ENCODE peak calls at places on chromosomes 11 and 22, in ten cellular contexts. T is stimulated activated CD4-positive, alpha-beta T cell treated with anti-CD3 and anti-CD28 coated beads, Interleukin-12 subunit alpha, Interleukin-12 subunit beta, amount 100 ng/mL, for 24 hours; O is PC-3; G is A549; P is mucosa of descending colon; N is ACHN; H is left ventricle myocardium inferior; E is SK-N-DZ; Z is bronchial epithelial cell; R is CD4-positive, alpha-beta T cell. L is an unnamed sample.
A peak's percentile ranks its signal among the peaks of the same experiment; 100 is the strongest.

GRCh38 chr11:74559934-74560309 is 32.5 kb upstream of the POLD3 start:
- DNase-seq in Z (no peak), P (no peak), E (no peak), H (no peak), R (no peak), O (peak; percentile 38), G (peak; percentile 22), T (no peak), N (no peak), L (no peak)

GRCh38 chr11:135075740-135076139 is 663.7 kb upstream of the B3GAT1 start:
- DNase-seq in H (peak; percentile 76), R (peak; percentile 57), P (peak; percentile 60), E (peak; percentile 5), Z (peak; percentile 9), O (peak; percentile 67), T (peak; percentile 21), N (peak; percentile 39), G (no peak), L (no peak)

GRCh38 chr22:44366372-44367310 is 53.9 kb upstream of the SHISAL1 start:
- DNase-seq in E (no peak), P (no peak), G (no peak), N (no peak), T (no peak), R (no peak), O (no peak), Z (no peak), H (no peak), L (no peak)

GRCh38 chr22:28244760-28245159 is 325.7 kb upstream of the PITPNB start:
- DNase-seq in G (no peak), P (no peak), N (peak; percentile 12), Z (no peak), O (no peak), E (no peak), H (no peak), T (no peak), R (no peak), L (no peak)

GRCh38 chr11:35390737-35391682 is 28.3 kb downstream of the SLC1A2 start:
- DNase-seq in N (no peak), O (peak; percentile 92), R (no peak), P (peak; percentile 51), G (peak; percentile 37), T (no peak), E (no peak), H (no peak), Z (peak; percentile 92), L (peak; percentile 69)

GRCh38 chr11:68903288-68903630 is 373 bp downstream of the MRPL21 start:
- DNase-seq in O (no peak), N (no peak), H (no peak), T (no peak), E (no peak), Z (no peak), G (no peak), P (no peak), R (no peak), L (peak; percentile 5)

GRCh38 chr11:12248330-12248729 is 129.0 kb upstream of the PARVA start:
- DNase-seq in Z (peak; percentile 74), O (peak; percentile 96), H (peak; percentile 80), T (no peak), P (peak; percentile 93), G (no peak), E (no peak), N (no peak), R (no peak), L (no peak)

GRCh38 chr11:68269414-68270081 is 2.2 kb downstream of the C11orf24 start:
- DNase-seq in T (no peak), G (no peak), O (peak; percentile 43), Z (no peak), N (no peak), H (no peak), E (no peak), R (no peak), P (no peak), L (no peak)

GRCh38 chr22:47260551-47260950 is 498.1 kb downstream of the TBC1D22A start:
- DNase-seq in H (no peak), P (no peak), N (no peak), Z (no peak), G (no peak), E (no peak), R (no peak), T (no peak), O (no peak), L (no peak)

GRCh38 chr11:123457187-123457770 is 27.2 kb downstream of the GRAMD1B start:
- DNase-seq in Z (no peak), E (no peak), O (no peak), P (peak; percentile 29), H (no peak), T (no peak), N (no peak), G (no peak), R (no peak), L (no peak)

GRCh38 chr11:78168539-78169477 is 19.6 kb downstream of the KCTD21 start:
- DNase-seq in E (peak; percentile 71), H (peak; percentile 87), T (no peak), O (no peak), R (no peak), G (no peak), Z (no peak), P (peak; percentile 38), N (no peak), L (no peak)

GRCh38 chr11:127106142-127106541 is 105.6 kb upstream of the KIRREL3 start:
- DNase-seq in Z (no peak), R (no peak), P (no peak), G (no peak), E (peak; percentile 37), N (no peak), H (no peak), O (no peak), T (no peak), L (no peak)

GRCh38 chr11:27761356-27761755 is 61.1 kb upstream of the BDNF start:
- DNase-seq in G (no peak), P (no peak), Z (no peak), E (no peak), R (no peak), O (no peak), N (no peak), T (no peak), H (no peak), L (no peak)

GRCh38 chr11:106281455-106282173 is 204.2 kb downstream of the AASDHPPT start:
- DNase-seq in E (no peak), R (no peak), Z (peak; percentile 99), T (no peak), O (peak; percentile 98), P (no peak), G (peak; percentile 1), N (peak; percentile 70), H (no peak), L (peak; percentile 63)

GRCh38 chr22:41517172-41518047 is 26.9 kb downstream of the POLR3H start:
- DNase-seq in T (no peak), R (no peak), N (peak; percentile 53), Z (peak; percentile 74), O (peak; percentile 70), G (peak; percentile 63), P (peak; percentile 87), E (peak; percentile 52), H (peak; percentile 61), L (no peak)

GRCh38 chr11:2393111-2393868 is 7.3 kb upstream of the TSSC4 start:
- DNase-seq in P (no peak), N (no peak), T (no peak), H (no peak), R (no peak), E (no peak), Z (no peak), G (no peak), O (no peak), L (no peak)

GRCh38 chr22:23220485-23221350 is 40.4 kb downstream of the BCR start:
- DNase-seq in G (no peak), T (no peak), O (no peak), E (no peak), R (no peak), P (peak; percentile 46), N (no peak), H (peak; percentile 15), Z (peak; percentile 71), L (no peak)

GRCh38 chr11:105244157-105244820 is 104.7 kb upstream of the CARD18 start:
- DNase-seq in Z (peak; percentile 93), P (peak; percentile 12), T (no peak), R (no peak), O (peak; percentile 92), H (no peak), N (peak; percentile 88), G (peak; percentile 6), E (no peak), L (peak; percentile 88)

GRCh38 chr22:43967069-43967468 is 11.8 kb downstream of the SAMM50 start:
- DNase-seq in O (no peak), E (no peak), R (no peak), N (no peak), Z (no peak), H (no peak), G (no peak), P (no peak), T (no peak), L (no peak)

GRCh38 chr22:29727248-29727551 is 7.4 kb downstream of the CABP7 start:
- DNase-seq in G (peak; percentile 51), Z (no peak), P (peak; percentile 46), E (peak; percentile 66), N (no peak), H (peak; percentile 37), O (no peak), R (no peak), T (no peak), L (no peak)

GRCh38 chr11:119482561-119483001 is 59.6 kb upstream of the THY1 start:
- DNase-seq in G (no peak), E (no peak), Z (no peak), H (no peak), O (no peak), P (no peak), R (no peak), N (no peak), T (no peak), L (no peak)

GRCh38 chr22:45429424-45429823 is 15.9 kb downstream of the RIBC2 start:
- DNase-seq in Z (no peak), G (no peak), P (no peak), T (no peak), H (no peak), O (no peak), R (no peak), N (no peak), E (no peak), L (no peak)

GRCh38 chr11:44418438-44418795 is 108.5 kb upstream of the ALX4 start:
- DNase-seq in P (no peak), E (no peak), T (no peak), N (no peak), R (no peak), O (no peak), Z (no peak), G (no peak), H (no peak), L (no peak)

GRCh38 chr11:10139656-10140055 is 154.4 kb downstream of the SBF2 start:
- DNase-seq in T (no peak), N (no peak), H (no peak), R (no peak), Z (peak; percentile 91), G (no peak), P (no peak), O (peak; percentile 69), E (no peak), L (no peak)

GRCh38 chr22:37210041-37210803 is 2.1 kb downstream of the SSTR3 start:
- DNase-seq in G (no peak), E (no peak), O (no peak), Z (no peak), P (no peak), N (no peak), T (no peak), H (no peak), R (no peak), L (no peak)

GRCh38 chr11:64854534-64855502 is 10.4 kb upstream of the CDC42BPG start:
- DNase-seq in G (peak; percentile 97), N (peak; percentile 94), T (no peak), R (no peak), P (peak; percentile 75), H (peak; percentile 79), E (no peak), O (peak; percentile 100), Z (peak; percentile 92), L (peak; percentile 95)

GRCh38 chr11:6604081-6604626 is 580 bp downstream of the ILK start:
- DNase-seq in G (peak; percentile 47), H (no peak), R (peak; percentile 56), O (peak; percentile 37), Z (peak; percentile 32), T (no peak), P (peak; percentile 62), E (peak; percentile 51), N (peak; percentile 64), L (no peak)

GRCh38 chr11:79342686-79343085 is 98.1 kb downstream of the TENM4 start:
- DNase-seq in G (no peak), P (no peak), T (no peak), N (no peak), Z (no peak), H (no peak), O (no peak), R (no peak), E (no peak), L (no peak)

L was measured in Panc1.